ENCODE peak calls at places on chromosomes 2 and 18, in ten cellular contexts. L is body of pancreas, S is PC-9, V is IMR-90, Q is uterus, Y is GM10248, B is GM23338, E is hepatocyte, D is cardiac muscle cell, K is psoas muscle. U is an unnamed sample.

GRCh38 chr2:128921740-128922139 is 603.1 kb upstream of the HS6ST1 start:
- DNase-seq in L (no peak), S (no peak), V (no peak), Q (no peak), Y (no peak), B (no peak), E (peak), D (no peak), K (no peak), U (no peak)

GRCh38 chr2:230582851-230583283 is 129.8 kb upstream of the CAB39 start:
- DNase-seq in L (no peak), S (no peak), V (peak), Q (no peak), Y (peak), B (no peak), E (no peak), D (no peak), K (no peak), U (no peak)

GRCh38 chr2:30373881-30374302 is 73.2 kb upstream of the LCLAT1 start:
- DNase-seq in L (no peak), S (peak), V (peak), Q (no peak), Y (no peak), B (no peak), E (no peak), D (peak), K (no peak), U (no peak)

GRCh38 chr2:11398710-11399109 is 54.3 kb upstream of the ROCK2 start:
- DNase-seq in L (no peak), S (no peak), V (no peak), Q (no peak), Y (no peak), B (no peak), E (no peak), D (no peak), K (no peak), U (no peak)

GRCh38 chr2:8152392-8153257 is 529.2 kb upstream of the ID2 start:
- DNase-seq in L (no peak), S (no peak), V (no peak), Q (no peak), Y (peak), B (no peak), E (no peak), D (no peak), K (no peak), U (no peak)

GRCh38 chr2:149575742-149576141 is 11.8 kb downstream of the MMADHC start:
- DNase-seq in L (no peak), S (no peak), V (no peak), Q (no peak), Y (no peak), B (no peak), E (no peak), D (no peak), K (no peak), U (no peak)

GRCh38 chr2:167052825-167053224 is 164.5 kb downstream of the XIRP2 start:
- DNase-seq in L (no peak), S (no peak), V (peak), Q (no peak), Y (no peak), B (no peak), E (peak), D (peak), K (no peak), U (no peak)

GRCh38 chr2:44964704-44965343 is 23.3 kb downstream of the SIX3 start:
- DNase-seq in L (no peak), S (no peak), V (no peak), Q (no peak), Y (no peak), B (peak), E (no peak), D (no peak), K (no peak), U (no peak)

GRCh38 chr2:11808016-11808400 is 61.6 kb downstream of the LPIN1 start:
- DNase-seq in L (no peak), S (no peak), V (no peak), Q (no peak), Y (no peak), B (no peak), E (no peak), D (no peak), K (no peak), U (no peak)

GRCh38 chr18:23822590-23823385 is 133.5 kb downstream of the LAMA3 start:
- DNase-seq in L (no peak), S (peak), V (peak), Q (no peak), Y (no peak), B (peak), E (no peak), D (no peak), K (no peak), U (no peak)

GRCh38 chr2:32264422-32265149 is at the start of gene NLRC4:
- DNase-seq in L (no peak), S (no peak), V (no peak), Q (no peak), Y (peak), B (no peak), E (no peak), D (no peak), K (no peak), U (no peak)

GRCh38 chr2:25339791-25340339 is 1.9 kb downstream of the DNMT3A start:
- DNase-seq in L (peak), S (no peak), V (no peak), Q (peak), Y (no peak), B (peak), E (peak), D (no peak), K (peak), U (peak)

GRCh38 chr2:156589381-156590079 is 153.4 kb downstream of the GPD2 start:
- DNase-seq in L (peak), S (no peak), V (peak), Q (peak), Y (peak), B (peak), E (peak), D (peak), K (no peak), U (no peak)

GRCh38 chr2:74690571-74690970 is 36.5 kb downstream of the SEMA4F start:
- DNase-seq in L (peak), S (peak), V (peak), Q (no peak), Y (peak), B (peak), E (peak), D (peak), K (no peak), U (no peak)

GRCh38 chr2:37156071-37156856 is 516 bp downstream of the EIF2AK2 start:
- DNase-seq in L (peak), S (peak), V (peak), Q (peak), Y (no peak), B (peak), E (peak), D (peak), K (peak), U (no peak)

GRCh38 chr18:26091047-26091630 is 726 bp upstream of the SS18 start:
- DNase-seq in L (peak), S (peak), V (no peak), Q (peak), Y (peak), B (peak), E (no peak), D (no peak), K (peak), U (no peak)

GRCh38 chr2:112679484-112679883 is 33.7 kb downstream of the SLC20A1 start:
- DNase-seq in L (no peak), S (no peak), V (no peak), Q (no peak), Y (no peak), B (no peak), E (no peak), D (no peak), K (peak), U (no peak)

GRCh38 chr18:43442571-43442970 is 165.3 kb upstream of the SYT4 start:
- DNase-seq in L (no peak), S (no peak), V (no peak), Q (no peak), Y (no peak), B (no peak), E (no peak), D (no peak), K (no peak), U (no peak)

GRCh38 chr2:119181391-119181790 is 22.8 kb upstream of the C1QL2 start:
- DNase-seq in L (no peak), S (no peak), V (no peak), Q (no peak), Y (no peak), B (no peak), E (no peak), D (no peak), K (no peak), U (no peak)

GRCh38 chr2:235352541-235352940 is 141.3 kb upstream of the AGAP1 start:
- DNase-seq in L (no peak), S (no peak), V (no peak), Q (no peak), Y (no peak), B (no peak), E (no peak), D (no peak), K (no peak), U (no peak)

GRCh38 chr2:51013060-51013746 is 18.7 kb downstream of the NRXN1 start:
- DNase-seq in L (peak), S (peak), V (peak), Q (no peak), Y (no peak), B (peak), E (peak), D (no peak), K (peak), U (no peak)

GRCh38 chr18:75162978-75163377 is 46.0 kb downstream of the PTGR3 start:
- DNase-seq in L (no peak), S (no peak), V (no peak), Q (no peak), Y (no peak), B (no peak), E (no peak), D (no peak), K (no peak), U (no peak)

GRCh38 chr18:75162467-75162866 is 46.5 kb downstream of the PTGR3 start:
- DNase-seq in L (no peak), S (no peak), V (peak), Q (no peak), Y (no peak), B (no peak), E (no peak), D (peak), K (no peak), U (no peak)

GRCh38 chr18:75160315-75160714 is 48.6 kb downstream of the PTGR3 start:
- DNase-seq in L (no peak), S (no peak), V (no peak), Q (no peak), Y (no peak), B (peak), E (no peak), D (peak), K (no peak), U (no peak)

GRCh38 chr18:75163736-75164135 is 45.2 kb downstream of the PTGR3 start:
- DNase-seq in L (no peak), S (no peak), V (no peak), Q (no peak), Y (no peak), B (no peak), E (no peak), D (no peak), K (no peak), U (no peak)

DNA sequence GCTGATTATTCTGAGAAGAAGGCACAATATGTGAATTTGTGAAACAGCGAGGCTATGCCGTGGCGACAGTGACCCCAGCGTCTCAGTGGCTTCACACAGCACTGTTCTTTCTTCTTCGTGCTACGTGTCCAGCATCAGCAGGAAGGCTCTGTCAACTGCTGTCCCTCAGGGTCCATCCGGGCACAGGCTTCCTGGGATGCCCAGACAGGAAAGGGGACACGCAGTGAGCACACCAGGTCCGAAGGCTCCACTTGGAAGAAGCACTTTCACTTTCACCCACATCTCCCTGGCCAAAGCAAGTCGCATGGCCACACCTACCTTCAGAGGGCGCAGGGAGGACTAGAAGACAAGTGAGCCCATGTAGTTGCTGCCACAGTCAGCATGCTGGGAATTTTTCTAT is 47.3 kb downstream of the PTGR3 start:
- DNase-seq in L (no peak), S (no peak), V (no peak), Q (no peak), Y (peak), B (no peak), E (no peak), D (peak), K (peak), U (no peak)
- TF ChIP-seq CTCF in L (no peak), S (no peak), V (no peak), Q (no peak), Y (peak), B (no peak), E (no peak), D (no peak), K (peak), U (no peak)

DNA sequence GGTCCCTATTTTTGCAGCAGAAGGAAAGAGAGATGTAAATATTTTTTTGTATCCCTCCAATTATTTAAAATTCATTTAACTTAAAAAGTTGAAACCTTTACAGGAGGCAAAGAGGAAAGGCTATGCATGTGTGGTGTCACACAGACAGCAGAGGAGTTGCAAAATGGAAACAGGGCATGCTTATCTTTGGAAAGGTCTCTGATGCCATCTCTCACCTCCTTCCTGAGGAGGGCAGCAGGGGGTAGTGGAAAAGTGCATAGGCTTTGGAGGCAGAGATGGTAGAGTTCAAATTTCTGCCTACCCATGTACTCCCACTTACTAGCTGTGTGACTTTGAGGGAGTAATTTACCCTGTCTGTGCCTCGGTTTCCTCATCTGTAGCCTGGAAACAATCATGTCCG is 99.6 kb upstream of the MCFD2 start:
- DNase-seq in L (no peak), S (peak), V (no peak), Q (no peak), Y (no peak), B (no peak), E (no peak), D (no peak), K (no peak), U (no peak)
- TF ChIP-seq CTCF in L (no peak), S (peak), V (peak), Q (no peak), Y (no peak), B (peak), E (no peak), D (no peak), K (peak), U (no peak)

DNA sequence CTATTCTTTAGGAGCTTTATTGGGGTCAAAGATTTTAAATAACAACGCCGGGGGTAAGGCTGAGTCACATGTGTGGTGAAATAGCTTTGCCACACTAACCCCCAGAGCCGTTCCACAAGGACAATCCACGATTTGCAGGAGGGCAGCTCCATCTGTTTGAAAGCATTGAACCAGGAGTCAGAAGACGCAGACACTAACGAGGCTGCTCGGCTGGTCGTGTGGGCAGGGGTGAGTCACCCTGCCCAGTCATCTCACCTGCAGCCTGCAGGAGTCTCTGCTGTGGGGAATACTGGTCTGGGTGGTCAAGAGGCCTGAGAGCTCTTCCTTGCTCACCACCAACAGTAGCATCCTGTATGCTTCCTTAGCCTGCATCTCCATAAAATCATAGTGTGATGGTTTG is 149.2 kb upstream of the NCK2 start:
- DNase-seq in L (no peak), S (peak), V (no peak), Q (no peak), Y (no peak), B (no peak), E (peak), D (no peak), K (no peak), U (no peak)
- TF ChIP-seq CTCF in L (no peak), S (no peak), V (no peak), Q (no peak), Y (no peak), B (no peak), E (no peak), D (no peak), K (no peak), U (no peak)

GRCh38 chr2:64003239-64003638 is 16.0 kb downstream of the VPS54 start:
- DNase-seq in L (no peak), S (no peak), V (no peak), Q (no peak), Y (no peak), B (no peak), E (no peak), D (no peak), K (no peak), U (no peak)

GRCh38 chr2:63999049-63999448 is 20.2 kb downstream of the VPS54 start:
- DNase-seq in L (no peak), S (no peak), V (no peak), Q (no peak), Y (no peak), B (no peak), E (no peak), D (no peak), K (no peak), U (no peak)

GRCh38 chr2:64001382-64002101 is 17.7 kb downstream of the VPS54 start:
- DNase-seq in L (no peak), S (no peak), V (no peak), Q (no peak), Y (no peak), B (no peak), E (no peak), D (no peak), K (no peak), U (no peak)

GRCh38 chr2:64005707-64006356 is 13.4 kb downstream of the VPS54 start:
- DNase-seq in L (no peak), S (no peak), V (no peak), Q (no peak), Y (no peak), B (no peak), E (no peak), D (no peak), K (no peak), U (no peak)

DNA sequence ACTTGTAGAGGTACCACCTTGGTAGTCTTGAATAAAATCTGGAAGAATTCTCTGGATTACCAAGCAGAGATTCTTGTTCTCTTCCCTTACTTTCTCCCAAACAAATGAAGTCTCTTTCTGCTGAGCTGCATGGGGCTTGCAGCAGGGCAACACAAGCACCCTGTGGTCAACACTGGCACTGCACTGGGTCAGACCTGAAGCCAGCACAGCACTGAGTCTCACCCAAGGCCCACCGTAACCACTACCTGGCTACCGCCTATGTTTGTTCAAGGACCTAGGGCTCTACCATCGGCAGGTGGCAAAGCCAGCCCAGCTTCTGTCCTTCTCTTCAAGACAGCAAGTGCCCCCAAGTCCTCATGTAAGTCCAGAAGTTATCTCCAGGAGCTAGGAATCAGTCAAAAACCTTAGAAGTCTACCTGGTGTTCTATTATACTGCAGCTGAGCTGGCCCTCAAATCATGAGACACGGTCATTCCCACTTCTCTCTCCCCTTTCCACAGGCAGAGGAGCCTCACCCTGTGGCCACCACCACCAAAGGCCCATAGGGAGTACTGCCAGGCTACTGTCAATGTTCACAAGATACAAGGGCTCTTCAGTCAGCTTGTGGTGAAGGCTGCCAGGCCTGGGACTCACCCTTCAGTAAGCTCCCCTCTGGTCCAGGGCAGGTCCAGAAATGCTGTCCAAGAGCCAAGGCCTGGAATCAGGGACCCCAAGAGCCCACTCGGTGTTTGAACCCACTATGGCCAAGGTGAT is 18.4 kb downstream of the VPS54 start:
- DNase-seq in L (no peak), S (no peak), V (no peak), Q (no peak), Y (no peak), B (peak), E (no peak), D (no peak), K (no peak), U (no peak)
- TF ChIP-seq CTCF in L (peak), S (no peak), V (no peak), Q (no peak), Y (no peak), B (peak), E (no peak), D (peak), K (no peak), U (no peak)

DNA sequence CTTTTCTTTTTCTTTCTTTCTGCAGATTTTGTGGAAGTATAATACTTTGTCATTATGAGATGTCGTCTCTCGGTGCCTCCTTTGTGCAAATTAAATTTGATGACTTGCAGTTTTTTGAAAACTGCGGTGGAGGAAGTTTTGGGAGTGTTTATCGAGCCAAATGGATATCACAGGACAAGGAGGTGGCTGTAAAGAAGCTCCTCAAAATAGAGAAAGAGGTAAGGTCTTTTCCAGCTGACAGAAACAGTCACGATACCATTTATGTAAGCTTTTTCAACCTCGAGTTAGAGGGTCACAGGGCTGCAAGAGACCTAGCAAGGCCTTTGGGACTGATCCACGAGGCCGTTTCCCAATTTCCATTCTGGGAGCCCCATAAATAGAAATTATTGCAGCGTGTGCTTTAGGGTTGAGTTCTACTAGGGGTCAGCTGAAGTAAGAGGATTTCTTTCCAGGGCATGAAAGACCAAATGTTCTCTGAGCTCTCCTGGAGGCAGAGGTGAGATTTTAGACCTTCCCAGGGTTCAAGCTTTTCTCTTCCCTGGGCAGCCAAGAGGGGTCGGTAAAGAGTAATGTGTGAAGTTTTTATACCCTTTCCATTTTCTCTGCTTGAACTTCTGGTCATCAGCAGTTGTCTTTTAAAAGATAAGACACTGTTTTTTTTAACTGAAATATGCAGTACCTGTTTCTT is 15.5 kb downstream of the MAP3K20 start:
- DNase-seq in L (no peak), S (no peak), V (no peak), Q (peak), Y (no peak), B (peak), E (no peak), D (no peak), K (peak), U (no peak)
- TF ChIP-seq CTCF in L (no peak), S (no peak), V (peak), Q (no peak), Y (no peak), B (peak), E (no peak), D (peak), K (peak), U (no peak)